ENCODE peak calls at places on chromosomes 1 and 21, in five cellular contexts. One of them, this sample, is unnamed.

GRCh38 chr1:183970516-183971300 is 66.8 kb downstream of the COLGALT2 start:
- DNase-seq in NB4: no peak
- DNase-seq in HepG2: no peak
- DNase-seq in GM12878: no peak
- DNase-seq in A549: no peak
- DNase-seq in this sample: peak; percentile 74

GRCh38 chr1:10730985-10731384 is 65.5 kb downstream of the CASZ1 start:
- DNase-seq in NB4: no peak
- DNase-seq in HepG2: peak; percentile 78
- DNase-seq in A549: peak; percentile 86
- DNase-seq in GM12878: no peak
- DNase-seq in this sample: peak; percentile 21

GRCh38 chr1:160466966-160467365 is 56.1 kb downstream of the SLAMF6 start:
- DNase-seq in GM12878: no peak
- DNase-seq in NB4: peak; percentile 12
- DNase-seq in HepG2: no peak
- DNase-seq in A549: no peak
- DNase-seq in this sample: no peak

GRCh38 chr1:41658444-41659158 is 174.1 kb upstream of the EDN2 start:
- DNase-seq in NB4: peak; percentile 77
- DNase-seq in GM12878: no peak
- DNase-seq in HepG2: no peak
- DNase-seq in A549: no peak
- DNase-seq in this sample: no peak

GRCh38 chr1:7580923-7581753 is 190.0 kb upstream of the VAMP3 start:
- DNase-seq in NB4: peak; percentile 55
- DNase-seq in GM12878: no peak
- DNase-seq in A549: no peak
- DNase-seq in HepG2: no peak
- DNase-seq in this sample: no peak

GRCh38 chr1:231931846-231932454 is 305.4 kb downstream of the DISC1 start:
- DNase-seq in A549: peak; percentile 53
- DNase-seq in GM12878: no peak
- DNase-seq in NB4: peak; percentile 54
- DNase-seq in HepG2: no peak
- DNase-seq in this sample: no peak

GRCh38 chr1:153490272-153491051 is 30.0 kb upstream of the S100A7 start:
- DNase-seq in HepG2: no peak
- DNase-seq in NB4: peak; percentile 69
- DNase-seq in A549: peak; percentile 67
- DNase-seq in GM12878: no peak
- DNase-seq in this sample: no peak

GRCh38 chr21:33362044-33362555 is 37.3 kb downstream of the IFNAR1 start:
- DNase-seq in HepG2: no peak
- DNase-seq in NB4: peak; percentile 64
- DNase-seq in A549: no peak
- DNase-seq in GM12878: no peak
- DNase-seq in this sample: no peak

GRCh38 chr1:180862305-180862704 is 50.4 kb upstream of the KIAA1614 start:
- DNase-seq in HepG2: no peak
- DNase-seq in GM12878: no peak
- DNase-seq in A549: no peak
- DNase-seq in NB4: no peak
- DNase-seq in this sample: peak; percentile 26

GRCh38 chr1:83555871-83556270 is 443.1 kb downstream of the TTLL7 start:
- DNase-seq in GM12878: no peak
- DNase-seq in A549: no peak
- DNase-seq in NB4: no peak
- DNase-seq in HepG2: no peak
- DNase-seq in this sample: no peak

GRCh38 chr1:116762781-116763115 is 8.5 kb downstream of the CD2 start:
- DNase-seq in A549: no peak
- DNase-seq in NB4: no peak
- DNase-seq in HepG2: no peak
- DNase-seq in GM12878: no peak
- DNase-seq in this sample: no peak

GRCh38 chr1:43901562-43901961 is 32.0 kb upstream of the ARTN start:
- DNase-seq in HepG2: no peak
- DNase-seq in NB4: no peak
- DNase-seq in A549: no peak
- DNase-seq in GM12878: no peak
- DNase-seq in this sample: no peak

GRCh38 chr1:27994060-27994459 is 34.3 kb downstream of the XKR8 start:
- DNase-seq in HepG2: no peak
- DNase-seq in A549: no peak
- DNase-seq in NB4: peak; percentile 12
- DNase-seq in GM12878: no peak
- DNase-seq in this sample: no peak

GRCh38 chr1:89363638-89364536 is at the start of gene GBP6:
- DNase-seq in NB4: no peak
- DNase-seq in GM12878: no peak
- DNase-seq in A549: no peak
- DNase-seq in HepG2: no peak
- DNase-seq in this sample: no peak

GRCh38 chr1:67832737-67833594 is at the start of gene GNG12:
- DNase-seq in NB4: no peak
- DNase-seq in A549: peak; percentile 78
- DNase-seq in HepG2: no peak
- DNase-seq in GM12878: no peak
- DNase-seq in this sample: peak; percentile 83

GRCh38 chr1:40276122-40276521 is 18.1 kb downstream of the ZMPSTE24 start:
- DNase-seq in HepG2: no peak
- DNase-seq in NB4: no peak
- DNase-seq in A549: no peak
- DNase-seq in GM12878: no peak
- DNase-seq in this sample: no peak

GRCh38 chr1:34162852-34163766 is 1.9 kb downstream of the CSMD2 start:
- DNase-seq in A549: peak; percentile 74
- DNase-seq in HepG2: peak; percentile 32
- DNase-seq in NB4: peak; percentile 43
- DNase-seq in GM12878: no peak
- DNase-seq in this sample: peak; percentile 20

GRCh38 chr21:39483917-39484316 is 32.1 kb downstream of the SH3BGR start:
- DNase-seq in NB4: no peak
- DNase-seq in HepG2: no peak
- DNase-seq in A549: peak; percentile 0
- DNase-seq in GM12878: no peak
- DNase-seq in this sample: peak; percentile 2

GRCh38 chr1:11507309-11507708 is 28.4 kb downstream of the DISP3 start:
- DNase-seq in HepG2: no peak
- DNase-seq in NB4: no peak
- DNase-seq in GM12878: no peak
- DNase-seq in A549: no peak
- DNase-seq in this sample: no peak

GRCh38 chr1:43935711-43936427 is 2.3 kb downstream of the ARTN start:
- DNase-seq in A549: no peak
- DNase-seq in GM12878: no peak
- DNase-seq in NB4: no peak
- DNase-seq in HepG2: no peak
- DNase-seq in this sample: no peak

GRCh38 chr1:19365711-19366110 is 53.6 kb downstream of the SLC66A1 start:
- DNase-seq in NB4: no peak
- DNase-seq in HepG2: no peak
- DNase-seq in GM12878: no peak
- DNase-seq in A549: no peak
- DNase-seq in this sample: no peak

GRCh38 chr1:53697671-53698380 is 41.1 kb downstream of the GLIS1 start:
- DNase-seq in NB4: no peak
- DNase-seq in A549: no peak
- DNase-seq in GM12878: no peak
- DNase-seq in HepG2: no peak
- DNase-seq in this sample: no peak

GRCh38 chr1:119603695-119604094 is 44.4 kb downstream of the ZNF697 start:
- DNase-seq in GM12878: no peak
- DNase-seq in HepG2: no peak
- DNase-seq in NB4: no peak
- DNase-seq in A549: no peak
- DNase-seq in this sample: peak; percentile 63

GRCh38 chr1:25733271-25733670 is 66.7 kb upstream of the SELENON start:
- DNase-seq in HepG2: no peak
- DNase-seq in NB4: no peak
- DNase-seq in GM12878: no peak
- DNase-seq in A549: no peak
- DNase-seq in this sample: no peak

GRCh38 chr21:45172408-45172807 is 98.0 kb downstream of the ADARB1 start:
- DNase-seq in GM12878: no peak
- DNase-seq in NB4: no peak
- DNase-seq in A549: no peak
- DNase-seq in HepG2: no peak
- DNase-seq in this sample: no peak

GRCh38 chr1:25707280-25708016 is 90.9 kb downstream of the MAN1C1 start:
- DNase-seq in GM12878: no peak
- DNase-seq in A549: no peak
- DNase-seq in HepG2: no peak
- DNase-seq in NB4: peak; percentile 38
- DNase-seq in this sample: no peak

GRCh38 chr1:162859210-162859609 is 1.8 kb downstream of the CCDC190 start:
- DNase-seq in GM12878: no peak
- DNase-seq in NB4: no peak
- DNase-seq in A549: no peak
- DNase-seq in HepG2: no peak
- DNase-seq in this sample: no peak

GRCh38 chr1:162857850-162858249 is 3.1 kb downstream of the CCDC190 start:
- DNase-seq in GM12878: no peak
- DNase-seq in HepG2: no peak
- DNase-seq in A549: no peak
- DNase-seq in NB4: no peak
- DNase-seq in this sample: peak; percentile 75

GRCh38 chr1:162854245-162854860 is 6.6 kb downstream of the CCDC190 start:
- DNase-seq in HepG2: peak; percentile 59
- DNase-seq in A549: peak; percentile 68
- DNase-seq in NB4: peak; percentile 69
- DNase-seq in GM12878: no peak
- DNase-seq in this sample: peak; percentile 82

GRCh38 chr1:162856260-162856659 is 4.7 kb downstream of the CCDC190 start:
- DNase-seq in A549: no peak
- DNase-seq in HepG2: no peak
- DNase-seq in GM12878: no peak
- DNase-seq in NB4: no peak
- DNase-seq in this sample: peak; percentile 91

GRCh38 chr1:162855461-162856150 is 5.4 kb downstream of the CCDC190 start:
- DNase-seq in GM12878: no peak
- DNase-seq in HepG2: no peak
- DNase-seq in A549: no peak
- DNase-seq in NB4: no peak
- DNase-seq in this sample: peak; percentile 63
- TF ChIP-seq MAX in GM12878: no peak
- TF ChIP-seq MAX in HepG2: no peak
- TF ChIP-seq MAX in A549: no peak
- TF ChIP-seq MAX in NB4: no peak
- TF ChIP-seq MAX in this sample: no peak

GRCh38 chr1:94383966-94384408 is 34.2 kb upstream of the ABCD3 start:
- DNase-seq in GM12878: peak; percentile 1
- DNase-seq in NB4: no peak
- DNase-seq in HepG2: peak; percentile 99
- DNase-seq in A549: peak; percentile 93
- DNase-seq in this sample: no peak
- TF ChIP-seq MYC in GM12878: no peak
- TF ChIP-seq MYC in NB4: no peak
- TF ChIP-seq MYC in HepG2: no peak
- TF ChIP-seq MYC in A549: no peak
- TF ChIP-seq MYC in this sample: no peak

DNA sequence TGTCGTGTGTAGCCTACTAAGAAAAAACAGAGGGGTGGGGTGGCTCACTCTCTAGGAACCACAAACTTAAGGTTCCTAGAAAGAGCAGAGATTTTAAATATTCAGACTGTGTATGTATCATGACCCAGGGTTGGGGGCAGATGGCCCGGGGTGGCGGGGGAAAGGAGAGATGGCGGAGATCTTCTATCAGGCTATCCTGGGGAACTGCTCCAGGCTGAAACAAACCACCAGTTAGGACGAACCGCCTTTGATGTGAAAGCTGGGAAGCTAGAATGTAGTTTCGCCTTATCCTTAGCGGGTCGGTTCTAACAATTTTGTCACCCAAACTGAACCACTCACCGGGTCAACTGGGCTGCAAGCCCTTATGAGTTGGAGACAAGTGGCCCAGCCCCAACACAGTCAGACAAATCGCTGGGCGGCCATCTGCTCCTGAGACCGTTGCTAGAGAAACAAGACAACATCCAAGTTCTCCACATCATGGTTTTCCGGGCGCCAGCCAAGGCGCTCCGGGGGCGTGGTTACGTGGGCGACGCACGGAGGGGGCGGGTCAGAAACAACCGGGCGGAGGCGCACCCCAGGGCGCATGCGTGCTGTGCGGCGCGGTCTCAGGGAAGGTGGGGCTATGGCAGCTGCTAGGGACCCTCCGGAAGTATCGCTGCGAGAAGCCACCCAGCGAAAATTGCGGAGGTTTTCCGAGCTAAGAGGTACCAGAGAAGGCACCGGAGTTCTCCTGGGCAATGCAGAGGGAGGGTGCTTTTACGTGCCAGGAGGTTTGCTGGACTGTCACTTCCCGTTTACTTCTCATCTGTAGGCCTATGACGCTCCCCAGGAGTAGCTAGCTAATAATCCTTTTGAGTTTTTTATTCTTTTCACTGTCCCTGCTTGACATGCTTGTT is at the start of the genes FPGT and LRRIQ3:
- DNase-seq in HepG2: peak; percentile 88
- DNase-seq in A549: peak; percentile 91
- DNase-seq in NB4: peak; percentile 88
- DNase-seq in GM12878: peak; percentile 84
- DNase-seq in this sample: peak; percentile 98
- TF ChIP-seq MAX in HepG2: no peak
- TF ChIP-seq MAX in A549: peak; percentile 23
- TF ChIP-seq MAX in NB4: no peak
- TF ChIP-seq MAX in GM12878: no peak
- TF ChIP-seq MAX in this sample: peak; percentile 2

GRCh38 chr1:113543110-113543509 is 152.8 kb downstream of the MAGI3 start:
- DNase-seq in GM12878: no peak
- DNase-seq in HepG2: no peak
- DNase-seq in NB4: no peak
- DNase-seq in A549: no peak
- DNase-seq in this sample: no peak

GRCh38 chr1:113542221-113542701 is 151.9 kb downstream of the MAGI3 start:
- DNase-seq in HepG2: no peak
- DNase-seq in GM12878: no peak
- DNase-seq in NB4: peak; percentile 3
- DNase-seq in A549: peak; percentile 24
- DNase-seq in this sample: peak; percentile 24

GRCh38 chr1:113540328-113540727 is 150.0 kb downstream of the MAGI3 start:
- DNase-seq in A549: no peak
- DNase-seq in NB4: no peak
- DNase-seq in GM12878: no peak
- DNase-seq in HepG2: peak; percentile 37
- DNase-seq in this sample: no peak

GRCh38 chr1:113541108-113541507 is 150.8 kb downstream of the MAGI3 start:
- DNase-seq in A549: no peak
- DNase-seq in HepG2: no peak
- DNase-seq in GM12878: no peak
- DNase-seq in NB4: no peak
- DNase-seq in this sample: no peak

DNA sequence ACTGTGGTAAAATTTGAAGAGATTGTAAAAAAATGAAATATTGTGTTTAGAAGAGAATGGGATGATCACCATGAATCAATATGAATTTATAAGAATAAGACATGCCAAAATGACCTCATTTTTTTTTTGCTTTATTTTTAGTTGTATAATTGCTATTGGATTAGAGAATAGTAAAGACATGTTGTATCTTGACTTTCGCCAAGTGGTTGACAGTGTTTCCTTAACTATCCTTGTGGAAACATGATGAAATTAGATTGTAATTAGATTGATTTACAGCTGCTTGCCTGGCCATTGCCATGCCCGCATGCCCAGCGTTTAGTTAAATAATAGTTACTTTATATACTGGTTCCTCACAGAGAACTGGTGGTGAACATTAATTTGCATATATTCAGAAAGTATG is 154.9 kb downstream of the MAGI3 start:
- DNase-seq in HepG2: no peak
- DNase-seq in NB4: no peak
- DNase-seq in A549: no peak
- DNase-seq in GM12878: no peak
- DNase-seq in this sample: no peak
- TF ChIP-seq MYC in HepG2: no peak
- TF ChIP-seq MYC in NB4: no peak
- TF ChIP-seq MYC in A549: no peak
- TF ChIP-seq MYC in GM12878: no peak
- TF ChIP-seq MYC in this sample: no peak